ENCODE peak calls at places on chromosomes 13 and 19, in four cellular contexts. One of them, this sample, is unnamed.

GRCh38 chr13:52020191-52020590 is 4.3 kb upstream of the UTP14C start:
- DNase-seq in GM04503: no peak
- DNase-seq in anterior cingulate cortex: no peak
- DNase-seq in effector CD4-positive, alpha-beta T cell: no peak
- DNase-seq in this sample: no peak

GRCh38 chr13:110390572-110390971 is 83.5 kb downstream of the COL4A2 start:
- DNase-seq in GM04503: no peak
- DNase-seq in anterior cingulate cortex: no peak
- DNase-seq in effector CD4-positive, alpha-beta T cell: no peak
- DNase-seq in this sample: no peak

GRCh38 chr13:21012211-21012610 is 49.2 kb downstream of the LATS2 start:
- DNase-seq in GM04503: no peak
- DNase-seq in anterior cingulate cortex: no peak
- DNase-seq in effector CD4-positive, alpha-beta T cell: no peak
- DNase-seq in this sample: no peak

GRCh38 chr13:114108894-114109293 is 23.5 kb downstream of the RASA3 start:
- DNase-seq in GM04503: no peak
- DNase-seq in anterior cingulate cortex: no peak
- DNase-seq in effector CD4-positive, alpha-beta T cell: no peak
- DNase-seq in this sample: no peak

GRCh38 chr13:113036401-113036800 is 67.4 kb downstream of the MCF2L start:
- DNase-seq in GM04503: no peak
- DNase-seq in anterior cingulate cortex: no peak
- DNase-seq in effector CD4-positive, alpha-beta T cell: no peak
- DNase-seq in this sample: no peak

GRCh38 chr13:42985312-42986175 is 6.5 kb downstream of the EPSTI1 start:
- DNase-seq in GM04503: no peak
- DNase-seq in anterior cingulate cortex: no peak
- DNase-seq in effector CD4-positive, alpha-beta T cell: no peak
- DNase-seq in this sample: no peak

GRCh38 chr19:1624458-1624857 is 19.2 kb upstream of the UQCR11 start:
- DNase-seq in GM04503: no peak
- DNase-seq in anterior cingulate cortex: no peak
- DNase-seq in effector CD4-positive, alpha-beta T cell: peak; percentile 35
- DNase-seq in this sample: no peak

GRCh38 chr13:62779146-62779545 is 1363.5 kb upstream of the PCDH20 start:
- DNase-seq in GM04503: no peak
- DNase-seq in anterior cingulate cortex: no peak
- DNase-seq in effector CD4-positive, alpha-beta T cell: no peak
- DNase-seq in this sample: no peak

GRCh38 chr19:49499030-49499670 is 2.9 kb downstream of the RPS11 start:
- DNase-seq in GM04503: no peak
- DNase-seq in anterior cingulate cortex: no peak
- DNase-seq in effector CD4-positive, alpha-beta T cell: no peak
- DNase-seq in this sample: no peak

GRCh38 chr19:19860756-19861390 is 4.8 kb upstream of the ZNF253 start:
- DNase-seq in GM04503: no peak
- DNase-seq in anterior cingulate cortex: no peak
- DNase-seq in effector CD4-positive, alpha-beta T cell: peak; percentile 61
- DNase-seq in this sample: no peak

GRCh38 chr13:65943024-65943423 is 1287.1 kb downstream of the PCDH9 start:
- DNase-seq in GM04503: no peak
- DNase-seq in anterior cingulate cortex: no peak
- DNase-seq in effector CD4-positive, alpha-beta T cell: no peak
- DNase-seq in this sample: no peak

GRCh38 chr19:40356681-40357595 is 8.4 kb downstream of the PLD3 start:
- DNase-seq in GM04503: no peak
- DNase-seq in anterior cingulate cortex: no peak
- DNase-seq in effector CD4-positive, alpha-beta T cell: no peak
- DNase-seq in this sample: no peak

GRCh38 chr13:79490846-79491245 is 9.9 kb downstream of the NDFIP2 start:
- DNase-seq in GM04503: no peak
- DNase-seq in anterior cingulate cortex: no peak
- DNase-seq in effector CD4-positive, alpha-beta T cell: no peak
- DNase-seq in this sample: no peak

This sample was measured in GM12878.